ENCODE peak calls at places on chromosomes 5 and 9, in seven cellular contexts. H, X, U, Z, F, T and B are unnamed samples. For H3K4me1, the result is how much of the 10 kb centered on the place peaks cover.

GRCh38 chr5:1139806-1140187 is 27.9 kb upstream of the SLC12A7 start:
- DNase-seq in H (no peak), X (no peak), U (no peak), Z (no peak), F (no peak), T (no peak), B (no peak)

GRCh38 chr5:108818613-108819272 is 71.0 kb downstream of the FER start:
- DNase-seq in H (no peak), X (no peak), U (no peak), Z (no peak), F (no peak), T (no peak), B (no peak)

GRCh38 chr5:147856801-147857200 is 21.7 kb upstream of the SCGB3A2 start:
- DNase-seq in H (no peak), X (no peak), U (no peak), Z (no peak), F (no peak), T (no peak), B (no peak)

GRCh38 chr5:151600069-151600665 is 9.0 kb upstream of the FAT2 start:
- DNase-seq in H (no peak), X (no peak), U (no peak), Z (no peak), F (no peak), T (no peak), B (no peak)

GRCh38 chr5:115461506-115462290 is 82.9 kb downstream of the FEM1C start:
- DNase-seq in H (no peak), X (no peak), U (no peak), Z (no peak), F (no peak), T (peak), B (no peak)

GRCh38 chr5:92519717-92520632 is 1061.0 kb downstream of the NR2F1-AS1 start:
- DNase-seq in H (no peak), X (no peak), U (no peak), Z (no peak), F (no peak), T (no peak), B (no peak)

GRCh38 chr9:94817291-94818195 is 91.0 kb downstream of the AOPEP start:
- DNase-seq in H (no peak), X (peak), U (no peak), Z (no peak), F (no peak), T (no peak), B (no peak)

GRCh38 chr5:41095324-41096101 is 24.4 kb upstream of the MROH2B start:
- DNase-seq in H (no peak), X (no peak), U (no peak), Z (no peak), F (no peak), T (no peak), B (peak)

GRCh38 chr5:132059043-132059695 is 1.3 kb upstream of the IL3 start:
- DNase-seq in H (no peak), X (peak), U (no peak), Z (no peak), F (peak), T (peak), B (peak)

GRCh38 chr9:32413424-32413823 is 29.0 kb downstream of the ACO1 start:
- DNase-seq in H (no peak), X (no peak), U (no peak), Z (no peak), F (no peak), T (no peak), B (no peak)

GRCh38 chr5:181086410-181087229 is 44.3 kb downstream of the OR2V1 start:
- DNase-seq in H (no peak), X (no peak), U (no peak), Z (peak), F (no peak), T (no peak), B (no peak)

GRCh38 chr9:124030969-124031451 is 19.4 kb downstream of the LHX2 start:
- DNase-seq in H (no peak), X (no peak), U (no peak), Z (no peak), F (no peak), T (no peak), B (no peak)

GRCh38 chr5:103444333-103445038 is 118.1 kb downstream of the NUDT12 start:
- DNase-seq in H (no peak), X (no peak), U (no peak), Z (no peak), F (no peak), T (no peak), B (no peak)

GRCh38 chr9:136545065-136545965 is 533 bp downstream of the NOTCH1 start:
- DNase-seq in H (no peak), X (peak), U (no peak), Z (peak), F (no peak), T (no peak), B (no peak)

GRCh38 chr5:97388794-97389193 is 205.7 kb upstream of the RIOK2 start:
- DNase-seq in H (no peak), X (no peak), U (no peak), Z (no peak), F (no peak), T (no peak), B (no peak)

GRCh38 chr9:136016221-136016881 is 55.2 kb upstream of the UBAC1 start:
- DNase-seq in H (no peak), X (no peak), U (no peak), Z (peak), F (peak), T (no peak), B (no peak)

GRCh38 chr9:123420560-123421210 is 64.7 kb downstream of the CRB2 start:
- DNase-seq in H (no peak), X (no peak), U (no peak), Z (peak), F (peak), T (no peak), B (no peak)

GRCh38 chr5:66987949-66988838 is 208.4 kb downstream of the CD180 start:
- DNase-seq in H (no peak), X (no peak), U (no peak), Z (no peak), F (no peak), T (no peak), B (no peak)

GRCh38 chr5:151895660-151896040 is 29.0 kb downstream of the GLRA1 start:
- DNase-seq in H (no peak), X (no peak), U (no peak), Z (peak), F (no peak), T (no peak), B (no peak)

GRCh38 chr5:158763217-158763616 is 336.5 kb downstream of the EBF1 start:
- DNase-seq in H (no peak), X (no peak), U (no peak), Z (no peak), F (no peak), T (no peak), B (no peak)

GRCh38 chr5:80212171-80212667 is 43.6 kb downstream of the SERINC5 start:
- DNase-seq in H (no peak), X (no peak), U (no peak), Z (no peak), F (no peak), T (no peak), B (no peak)

GRCh38 chr5:98865690-98866089 is 63.1 kb downstream of the CHD1 start:
- DNase-seq in H (no peak), X (no peak), U (no peak), Z (no peak), F (no peak), T (no peak), B (no peak)

GRCh38 chr5:19058216-19058615 is 929.8 kb downstream of the CDH18 start:
- DNase-seq in H (no peak), X (no peak), U (no peak), Z (no peak), F (no peak), T (no peak), B (no peak)

GRCh38 chr9:72924116-72924790 is 28.6 kb downstream of the ALDH1A1 start:
- DNase-seq in H (no peak), X (no peak), U (no peak), Z (no peak), F (no peak), T (no peak), B (no peak)

GRCh38 chr5:83042507-83042906 is 34.7 kb downstream of the TMEM167A start:
- DNase-seq in H (no peak), X (no peak), U (no peak), Z (no peak), F (no peak), T (no peak), B (no peak)

GRCh38 chr5:109750407-109750806 is 60.7 kb downstream of the MAN2A1 start:
- DNase-seq in H (no peak), X (no peak), U (no peak), Z (no peak), F (no peak), T (no peak), B (no peak)

GRCh38 chr5:77893225-77893860 is 117.2 kb upstream of the TBCA start:
- DNase-seq in H (no peak), X (peak), U (no peak), Z (no peak), F (no peak), T (peak), B (no peak)

GRCh38 chr9:129337287-129338140 is 159.5 kb upstream of the IER5L start:
- DNase-seq in H (no peak), X (no peak), U (no peak), Z (no peak), F (no peak), T (no peak), B (no peak)

GRCh38 chr9:129335456-129336129 is 157.5 kb upstream of the IER5L start:
- DNase-seq in H (no peak), X (peak), U (peak), Z (peak), F (no peak), T (peak), B (no peak)

GRCh38 chr9:129334744-129335080 is 156.7 kb upstream of the IER5L start:
- DNase-seq in H (no peak), X (no peak), U (no peak), Z (no peak), F (no peak), T (no peak), B (no peak)

GRCh38 chr9:129336601-129337286 is 158.7 kb upstream of the IER5L start:
- DNase-seq in H (no peak), X (peak), U (peak), Z (peak), F (no peak), T (peak), B (peak)

GRCh38 chr9:129336130-129336528 is 158.1 kb upstream of the IER5L start:
- DNase-seq in H (no peak), X (no peak), U (no peak), Z (no peak), F (no peak), T (no peak), B (no peak)
- H3K4me3 ChIP-seq in H (peak), X (no peak), U (no peak), Z (peak), F (peak), T (peak), B (peak)

GRCh38 chr5:139644001-139644456 is 4.1 kb upstream of the CXXC5 start:
- DNase-seq in H (peak), X (peak), U (no peak), Z (peak), F (peak), T (peak), B (no peak)

GRCh38 chr5:139641116-139642080 is 6.8 kb upstream of the CXXC5 start:
- DNase-seq in H (no peak), X (no peak), U (no peak), Z (peak), F (no peak), T (peak), B (no peak)

GRCh38 chr5:139642891-139643871 is 5.0 kb upstream of the CXXC5 start:
- DNase-seq in H (peak), X (peak), U (no peak), Z (peak), F (peak), T (peak), B (no peak)

GRCh38 chr5:139640432-139641115 is 7.6 kb upstream of the CXXC5 start:
- DNase-seq in H (no peak), X (no peak), U (no peak), Z (no peak), F (no peak), T (peak), B (peak)

GRCh38 chr5:139642213-139642612 is 5.9 kb upstream of the CXXC5 start:
- DNase-seq in H (peak), X (no peak), U (no peak), Z (no peak), F (no peak), T (peak), B (no peak)
- H3K4me1 ChIP-seq in H (under half), X (half or more), U (under half), Z (under half), F (under half), T (under half), B (under half)

GRCh38 chr5:94972268-94972667 is 312.6 kb downstream of the MCTP1 start:
- DNase-seq in H (no peak), X (no peak), U (no peak), Z (no peak), F (no peak), T (no peak), B (no peak)

GRCh38 chr5:94968507-94969095 is 316.3 kb downstream of the MCTP1 start:
- DNase-seq in H (peak), X (peak), U (no peak), Z (peak), F (no peak), T (no peak), B (peak)

GRCh38 chr5:94967525-94967924 is 317.4 kb downstream of the MCTP1 start:
- DNase-seq in H (no peak), X (no peak), U (no peak), Z (no peak), F (no peak), T (no peak), B (no peak)

GRCh38 chr5:94969174-94969573 is 315.7 kb downstream of the MCTP1 start:
- DNase-seq in H (no peak), X (no peak), U (no peak), Z (no peak), F (no peak), T (no peak), B (no peak)
- TF ChIP-seq CTCF in H (no peak), X (no peak), U (no peak), Z (peak), F (no peak), T (no peak), B (no peak)

GRCh38 chr5:140711794-140712193 is 11.5 kb downstream of the ZMAT2 start:
- DNase-seq in H (no peak), X (no peak), U (no peak), Z (no peak), F (no peak), T (no peak), B (no peak)
- H3K4me3 ChIP-seq in H (no peak), X (no peak), U (no peak), Z (peak), F (peak), T (peak), B (no peak)

GRCh38 chr9:92140754-92141143 is 25.5 kb upstream of the SPTLC1 start:
- DNase-seq in H (no peak), X (no peak), U (no peak), Z (no peak), F (no peak), T (no peak), B (no peak)
- H3K4me1 ChIP-seq in H (under half), X (under half), U (under half), Z (under half), F (under half), T (under half), B (under half)

GRCh38 chr5:136062563-136063274 is 33.9 kb downstream of the TGFBI start:
- DNase-seq in H (no peak), X (peak), U (no peak), Z (peak), F (no peak), T (no peak), B (no peak)
- TF ChIP-seq CTCF in H (peak), X (no peak), U (no peak), Z (peak), F (peak), T (peak), B (no peak)

GRCh38 chr9:130664191-130665028 is at the start of gene PRDM12:
- DNase-seq in H (no peak), X (no peak), U (no peak), Z (peak), F (no peak), T (no peak), B (no peak)
- H3K4me3 ChIP-seq in H (peak), X (no peak), U (no peak), Z (no peak), F (no peak), T (peak), B (peak)

GRCh38 chr9:113522419-113522818 is 58.9 kb downstream of the RGS3 start:
- DNase-seq in H (no peak), X (no peak), U (no peak), Z (no peak), F (no peak), T (no peak), B (no peak)
- H3K4me1 ChIP-seq in H (half or more), X (half or more), U (under half), Z (under half), F (under half), T (under half), B (under half)